ENCODE peak calls at places on chromosome 22, in six cellular contexts. X is heart right ventricle, G is choroid plexus epithelial cell, L is A549, K is upper lobe of right lung, I is PC-9. N is an unnamed sample.

GRCh38 chr22:48832592-48832991 is 995.1 kb downstream of the BRD1 start:
- DNase-seq in X (no peak), L (no peak), I (no peak), G (no peak), K (no peak), N (no peak)

GRCh38 chr22:49576241-49577141 is 251.2 kb downstream of the BRD1 start:
- DNase-seq in X (no peak), L (no peak), K (no peak), G (no peak), I (no peak), N (peak; percentile 12)

GRCh38 chr22:46660604-46661201 is 40.5 kb downstream of the GRAMD4 start:
- DNase-seq in L (no peak), X (no peak), G (no peak), I (peak; percentile 40), K (no peak), N (no peak)

GRCh38 chr22:49036513-49036912 is 791.2 kb downstream of the BRD1 start:
- DNase-seq in K (no peak), I (no peak), G (no peak), L (no peak), X (no peak), N (no peak)

GRCh38 chr22:40050258-40050657 is 55.5 kb downstream of the FAM83F start:
- DNase-seq in G (no peak), I (no peak), K (no peak), X (no peak), L (no peak), N (peak; percentile 28)

GRCh38 chr22:44483878-44484277 is 14.2 kb downstream of the RTL6 start:
- DNase-seq in X (no peak), L (no peak), K (no peak), G (no peak), I (no peak), N (no peak)

GRCh38 chr22:40212126-40212525 is 34.4 kb downstream of the TNRC6B start:
- DNase-seq in K (no peak), I (no peak), X (no peak), G (peak; percentile 44), L (no peak), N (no peak)

GRCh38 chr22:37165066-37165465 is 15.3 kb upstream of the IL2RB start:
- DNase-seq in I (no peak), X (no peak), L (no peak), G (no peak), K (peak; percentile 31), N (no peak)

GRCh38 chr22:37731804-37732471 is 35.1 kb downstream of the TRIOBP start:
- DNase-seq in X (no peak), G (no peak), I (no peak), L (peak; percentile 84), K (no peak), N (no peak)

GRCh38 chr22:32720924-32721323 is 80.6 kb upstream of the TIMP3 start:
- DNase-seq in G (peak; percentile 81), K (no peak), X (no peak), I (no peak), L (no peak), N (no peak)

GRCh38 chr22:48945621-48946458 is 881.8 kb downstream of the BRD1 start:
- DNase-seq in G (no peak), K (peak; percentile 52), I (no peak), L (no peak), X (no peak), N (no peak)

GRCh38 chr22:17257578-17257977 is 38.3 kb upstream of the ADA2 start:
- DNase-seq in L (no peak), K (no peak), X (no peak), G (no peak), I (no peak), N (no peak)

GRCh38 chr22:46971141-46971775 is 208.8 kb downstream of the TBC1D22A start:
- DNase-seq in G (peak; percentile 75), K (no peak), X (peak; percentile 56), I (no peak), L (no peak), N (no peak)

GRCh38 chr22:37213218-37213855 is 1.1 kb upstream of the SSTR3 start:
- DNase-seq in I (no peak), X (no peak), G (no peak), L (no peak), K (peak; percentile 60), N (peak; percentile 7)

GRCh38 chr22:39214383-39215069 is 30.3 kb downstream of the PDGFB start:
- DNase-seq in I (peak; percentile 86), K (peak; percentile 36), X (no peak), G (peak; percentile 39), L (peak; percentile 21), N (no peak)

GRCh38 chr22:50162391-50162956 is 8.1 kb upstream of the PANX2 start:
- DNase-seq in X (no peak), K (no peak), I (no peak), G (no peak), L (no peak), N (no peak)

GRCh38 chr22:30416403-30416802 is 9.2 kb upstream of the MTFP1 start:
- DNase-seq in L (peak; percentile 46), I (no peak), K (no peak), X (no peak), G (peak; percentile 60), N (no peak)

GRCh38 chr22:29093501-29093921 is 20.7 kb downstream of the KREMEN1 start:
- DNase-seq in G (no peak), L (no peak), K (no peak), X (no peak), I (no peak), N (no peak)

GRCh38 chr22:33785283-33785991 is 134.8 kb downstream of the LARGE1 start:
- DNase-seq in I (no peak), G (peak; percentile 69), X (no peak), L (no peak), K (no peak), N (no peak)

GRCh38 chr22:47032956-47033647 is 270.7 kb downstream of the TBC1D22A start:
- DNase-seq in G (no peak), L (no peak), K (peak; percentile 62), I (no peak), X (no peak), N (no peak)

GRCh38 chr22:29871684-29872083 is 11.3 kb upstream of the MTMR3 start:
- DNase-seq in X (no peak), L (no peak), G (peak; percentile 15), K (no peak), I (no peak), N (no peak)

GRCh38 chr22:38652858-38653257 is 3.3 kb downstream of the FAM227A start:
- DNase-seq in L (no peak), G (peak; percentile 1), X (no peak), I (no peak), K (no peak), N (no peak)

GRCh38 chr22:26890870-26891269 is 233.5 kb downstream of the MIAT start:
- DNase-seq in G (no peak), L (peak; percentile 40), X (no peak), K (no peak), I (no peak), N (no peak)
- TF ChIP-seq CTCF in G (peak; percentile 19), L (peak; percentile 15), X (no peak), K (no peak), I (no peak), N (no peak)

GRCh38 chr22:35838849-35839646 is 121.4 kb downstream of the APOL5 start:
- DNase-seq in K (no peak), L (peak; percentile 54), X (no peak), I (peak; percentile 30), G (peak; percentile 84), N (no peak)
- TF ChIP-seq CTCF in K (peak; percentile 36), L (peak; percentile 40), X (no peak), I (peak; percentile 55), G (peak; percentile 71), N (no peak)

GRCh38 chr22:41524809-41525449 is 19.3 kb downstream of the POLR3H start:
- DNase-seq in L (no peak), I (no peak), X (no peak), G (peak; percentile 57), K (no peak), N (no peak)
- TF ChIP-seq CTCF in L (no peak), I (no peak), X (no peak), G (peak; percentile 9), K (peak; percentile 4), N (no peak)

GRCh38 chr22:22011964-22012363 is 29.4 kb upstream of the TOP3B start:
- DNase-seq in L (no peak), G (no peak), K (no peak), I (no peak), X (no peak), N (no peak)
- TF ChIP-seq CTCF in L (no peak), G (no peak), K (no peak), I (no peak), X (no peak), N (no peak)

GRCh38 chr22:20174785-20175596 is 24.1 kb upstream of the CCDC188 start:
- DNase-seq in G (peak; percentile 38), X (no peak), I (no peak), L (no peak), K (no peak), N (no peak)
- TF ChIP-seq CTCF in G (peak; percentile 54), X (no peak), I (no peak), L (no peak), K (no peak), N (no peak)

DNA sequence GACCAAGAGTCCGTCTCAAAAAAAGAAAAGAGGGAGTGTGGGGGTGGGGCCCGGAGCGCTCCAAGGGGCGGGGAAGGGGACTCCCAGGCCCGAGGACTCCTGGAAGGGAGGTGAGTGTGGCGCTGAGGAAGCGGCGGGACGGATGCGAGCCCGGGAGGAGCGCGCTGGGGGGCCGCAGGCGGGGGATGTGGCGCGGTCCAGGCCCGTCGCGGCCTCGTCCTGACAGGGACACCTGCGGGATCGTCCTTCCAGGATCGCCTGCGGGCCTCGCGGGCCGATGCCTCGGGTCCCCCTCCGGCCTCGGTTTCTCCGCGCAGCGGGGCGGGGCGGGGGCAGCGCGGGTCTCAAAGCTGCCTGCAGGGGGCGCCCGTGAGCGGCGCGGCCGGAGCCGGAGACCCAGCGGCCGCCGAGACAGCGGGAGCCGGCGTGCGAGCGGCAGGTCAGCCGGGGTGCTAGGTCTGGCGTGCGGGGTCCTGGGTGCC is 3.8 kb upstream of the ADORA2A start:
- DNase-seq in X (peak; percentile 75), G (peak; percentile 24), L (peak; percentile 21), K (peak; percentile 86), I (peak; percentile 57), N (peak; percentile 85)
- TF ChIP-seq CTCF in X (peak; percentile 99), G (peak; percentile 43), L (peak; percentile 73), K (peak; percentile 93), I (peak; percentile 75), N (peak; percentile 24)

DNA sequence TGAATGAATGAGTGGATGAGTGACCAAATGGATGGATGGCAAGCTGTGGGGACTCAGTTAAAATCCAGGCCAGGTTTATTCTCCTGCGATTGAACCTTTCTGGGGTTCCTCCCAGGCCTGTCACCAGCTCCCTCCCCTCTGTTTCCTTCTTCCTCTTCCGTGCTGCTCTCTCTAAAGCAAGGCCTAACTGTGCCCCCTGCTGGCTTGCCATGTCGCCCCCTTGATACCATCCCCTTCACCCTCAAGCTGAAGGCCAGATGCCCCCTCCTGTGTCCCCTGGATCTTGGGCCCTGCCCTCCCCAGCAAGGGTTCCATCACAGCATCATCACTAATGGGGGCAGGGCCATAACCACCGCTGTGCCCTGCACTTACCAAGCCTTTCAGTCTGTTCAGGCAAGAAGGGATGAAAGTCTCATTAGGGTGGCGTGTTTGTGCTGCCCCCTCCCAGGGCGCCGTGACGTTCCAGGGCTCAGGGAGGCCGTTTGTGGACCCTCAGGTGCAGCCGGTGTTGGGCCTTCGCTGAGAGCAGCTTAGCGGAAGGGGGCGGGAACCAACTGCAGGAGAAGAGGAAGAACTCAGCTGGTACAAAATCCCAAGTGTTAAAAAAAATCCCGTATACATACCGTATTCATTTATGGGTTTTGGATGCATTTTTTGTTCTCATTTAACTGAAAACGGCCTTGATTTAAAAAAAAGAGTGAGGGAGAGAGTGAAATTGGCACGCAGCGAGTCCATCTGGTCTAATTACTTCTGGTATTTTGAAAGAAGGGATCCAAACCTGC is 69.9 kb downstream of the MPPED1 start:
- DNase-seq in X (no peak), L (no peak), I (no peak), K (no peak), G (no peak), N (no peak)
- TF ChIP-seq CTCF in X (no peak), L (no peak), I (no peak), K (no peak), G (no peak), N (no peak)

N was measured in activated B cell treated with CpG ODN at 0.5 μM for 24 hours.